ENCODE peak calls at places on chromosomes 1 and 21, in five cellular contexts. One of them, this sample, is unnamed.

GRCh38 chr1:21251773-21252471 is 38.3 kb downstream of the ECE1 start:
- DNase-seq in MCF 10A: peak
- DNase-seq in Peyer's patch: no peak
- DNase-seq in right atrium auricular region: peak
- DNase-seq in activated B cell treated with CpG ODN at 0.5 μM for 24 hours: no peak
- DNase-seq in this sample: peak

GRCh38 chr1:10514490-10515235 is 39.9 kb downstream of the PEX14 start:
- DNase-seq in right atrium auricular region: no peak
- DNase-seq in Peyer's patch: no peak
- DNase-seq in MCF 10A: no peak
- DNase-seq in activated B cell treated with CpG ODN at 0.5 μM for 24 hours: no peak
- DNase-seq in this sample: no peak

GRCh38 chr21:28177008-28177603 is 815.6 kb downstream of the LTN1 start:
- DNase-seq in MCF 10A: no peak
- DNase-seq in right atrium auricular region: no peak
- DNase-seq in Peyer's patch: no peak
- DNase-seq in activated B cell treated with CpG ODN at 0.5 μM for 24 hours: no peak
- DNase-seq in this sample: no peak

GRCh38 chr1:175193339-175193950 is 869 bp upstream of the KIAA0040 start:
- DNase-seq in MCF 10A: peak
- DNase-seq in Peyer's patch: peak
- DNase-seq in right atrium auricular region: no peak
- DNase-seq in activated B cell treated with CpG ODN at 0.5 μM for 24 hours: no peak
- DNase-seq in this sample: no peak

GRCh38 chr1:14970115-14970798 is 183.3 kb upstream of the TMEM51 start:
- DNase-seq in Peyer's patch: no peak
- DNase-seq in activated B cell treated with CpG ODN at 0.5 μM for 24 hours: no peak
- DNase-seq in MCF 10A: peak
- DNase-seq in right atrium auricular region: peak
- DNase-seq in this sample: peak

GRCh38 chr1:21307663-21308062 is 17.4 kb upstream of the ECE1 start:
- DNase-seq in Peyer's patch: no peak
- DNase-seq in activated B cell treated with CpG ODN at 0.5 μM for 24 hours: no peak
- DNase-seq in right atrium auricular region: no peak
- DNase-seq in MCF 10A: no peak
- DNase-seq in this sample: no peak

GRCh38 chr21:35268817-35269216 is 219.7 kb upstream of the RUNX1 start:
- DNase-seq in MCF 10A: no peak
- DNase-seq in Peyer's patch: no peak
- DNase-seq in right atrium auricular region: no peak
- DNase-seq in activated B cell treated with CpG ODN at 0.5 μM for 24 hours: no peak
- DNase-seq in this sample: no peak

GRCh38 chr1:84619383-84620093 is 45.3 kb upstream of the CTBS start:
- DNase-seq in Peyer's patch: no peak
- DNase-seq in activated B cell treated with CpG ODN at 0.5 μM for 24 hours: no peak
- DNase-seq in right atrium auricular region: no peak
- DNase-seq in MCF 10A: peak
- DNase-seq in this sample: no peak

GRCh38 chr1:8297245-8297644 is 20.7 kb upstream of the SLC45A1 start:
- DNase-seq in Peyer's patch: no peak
- DNase-seq in right atrium auricular region: no peak
- DNase-seq in MCF 10A: no peak
- DNase-seq in activated B cell treated with CpG ODN at 0.5 μM for 24 hours: no peak
- DNase-seq in this sample: no peak

DNA sequence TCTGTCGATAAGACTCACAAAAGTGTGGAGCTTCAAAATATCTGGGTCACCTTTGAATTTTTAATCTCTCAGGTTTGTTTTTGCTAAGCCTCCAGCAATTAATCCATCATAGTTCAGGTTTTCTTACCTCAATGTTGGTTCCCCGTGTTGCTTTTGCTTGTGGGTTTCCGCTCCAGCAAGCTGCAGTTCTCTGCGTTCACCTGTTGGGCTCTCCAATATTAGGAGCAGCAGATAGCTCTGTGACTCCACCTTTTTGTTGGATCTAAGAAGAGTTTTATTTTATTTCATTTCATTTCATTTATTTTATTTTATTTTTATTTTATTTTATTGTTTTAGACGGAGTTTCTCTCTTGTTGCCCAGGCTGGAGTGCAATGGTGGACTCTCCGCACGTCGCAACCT is 335.5 kb downstream of the COL11A1 start:
- DNase-seq in right atrium auricular region: no peak
- DNase-seq in Peyer's patch: no peak
- DNase-seq in activated B cell treated with CpG ODN at 0.5 μM for 24 hours: no peak
- DNase-seq in MCF 10A: no peak
- DNase-seq in this sample: no peak
- TF ChIP-seq CTCF in right atrium auricular region: no peak
- TF ChIP-seq CTCF in Peyer's patch: no peak
- TF ChIP-seq CTCF in activated B cell treated with CpG ODN at 0.5 μM for 24 hours: no peak
- TF ChIP-seq CTCF in MCF 10A: no peak
- TF ChIP-seq CTCF in this sample: no peak

GRCh38 chr1:26994772-26995625 is 1.5 kb downstream of the TRNP1 start:
- DNase-seq in right atrium auricular region: no peak
- DNase-seq in activated B cell treated with CpG ODN at 0.5 μM for 24 hours: no peak
- DNase-seq in Peyer's patch: no peak
- DNase-seq in MCF 10A: peak
- DNase-seq in this sample: no peak
- TF ChIP-seq CTCF in right atrium auricular region: no peak
- TF ChIP-seq CTCF in activated B cell treated with CpG ODN at 0.5 μM for 24 hours: no peak
- TF ChIP-seq CTCF in Peyer's patch: no peak
- TF ChIP-seq CTCF in MCF 10A: no peak
- TF ChIP-seq CTCF in this sample: no peak

GRCh38 chr1:164682570-164682969 is 123.6 kb downstream of the PBX1 start:
- DNase-seq in MCF 10A: no peak
- DNase-seq in right atrium auricular region: no peak
- DNase-seq in activated B cell treated with CpG ODN at 0.5 μM for 24 hours: no peak
- DNase-seq in Peyer's patch: no peak
- DNase-seq in this sample: no peak

GRCh38 chr1:164685656-164686055 is 126.7 kb downstream of the PBX1 start:
- DNase-seq in right atrium auricular region: no peak
- DNase-seq in activated B cell treated with CpG ODN at 0.5 μM for 24 hours: no peak
- DNase-seq in Peyer's patch: no peak
- DNase-seq in MCF 10A: no peak
- DNase-seq in this sample: no peak

GRCh38 chr1:164685247-164685646 is 126.3 kb downstream of the PBX1 start:
- DNase-seq in activated B cell treated with CpG ODN at 0.5 μM for 24 hours: no peak
- DNase-seq in MCF 10A: no peak
- DNase-seq in Peyer's patch: no peak
- DNase-seq in right atrium auricular region: no peak
- DNase-seq in this sample: no peak

GRCh38 chr1:164678289-164678688 is 119.3 kb downstream of the PBX1 start:
- DNase-seq in Peyer's patch: no peak
- DNase-seq in MCF 10A: no peak
- DNase-seq in activated B cell treated with CpG ODN at 0.5 μM for 24 hours: no peak
- DNase-seq in right atrium auricular region: no peak
- DNase-seq in this sample: no peak

GRCh38 chr1:164683235-164683634 is 124.3 kb downstream of the PBX1 start:
- DNase-seq in Peyer's patch: no peak
- DNase-seq in activated B cell treated with CpG ODN at 0.5 μM for 24 hours: no peak
- DNase-seq in MCF 10A: no peak
- DNase-seq in right atrium auricular region: no peak
- DNase-seq in this sample: no peak
- TF ChIP-seq CTCF in Peyer's patch: no peak
- TF ChIP-seq CTCF in activated B cell treated with CpG ODN at 0.5 μM for 24 hours: no peak
- TF ChIP-seq CTCF in MCF 10A: no peak
- TF ChIP-seq CTCF in right atrium auricular region: no peak
- TF ChIP-seq CTCF in this sample: no peak

GRCh38 chr1:114219247-114219872 is 65.7 kb upstream of the SYT6 start:
- DNase-seq in right atrium auricular region: no peak
- DNase-seq in MCF 10A: peak
- DNase-seq in activated B cell treated with CpG ODN at 0.5 μM for 24 hours: no peak
- DNase-seq in Peyer's patch: no peak
- DNase-seq in this sample: no peak
- TF ChIP-seq CTCF in right atrium auricular region: peak
- TF ChIP-seq CTCF in MCF 10A: no peak
- TF ChIP-seq CTCF in activated B cell treated with CpG ODN at 0.5 μM for 24 hours: no peak
- TF ChIP-seq CTCF in Peyer's patch: no peak
- TF ChIP-seq CTCF in this sample: no peak

DNA sequence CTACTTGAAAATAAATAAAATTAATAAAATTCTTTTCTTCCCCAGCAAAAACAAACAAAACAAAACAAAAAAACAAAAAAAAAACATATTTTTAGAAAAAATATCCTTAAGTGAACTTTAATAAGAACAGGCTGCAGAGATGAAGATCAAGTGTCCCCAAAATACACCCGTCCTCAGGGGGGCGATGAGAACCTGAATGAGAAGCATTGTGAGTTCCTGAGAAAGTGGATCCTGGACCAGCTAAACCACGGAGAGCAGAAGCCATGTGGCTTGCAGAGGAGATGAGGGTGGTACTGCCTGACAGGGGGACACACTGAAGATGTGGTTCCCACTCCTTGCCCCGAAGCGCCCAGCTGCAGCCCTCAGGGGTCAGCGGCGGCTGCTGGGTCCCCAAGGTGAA is 89.3 kb downstream of the ITPKB start:
- DNase-seq in Peyer's patch: peak
- DNase-seq in right atrium auricular region: no peak
- DNase-seq in activated B cell treated with CpG ODN at 0.5 μM for 24 hours: no peak
- DNase-seq in MCF 10A: peak
- DNase-seq in this sample: no peak
- TF ChIP-seq CTCF in Peyer's patch: peak
- TF ChIP-seq CTCF in right atrium auricular region: peak
- TF ChIP-seq CTCF in activated B cell treated with CpG ODN at 0.5 μM for 24 hours: no peak
- TF ChIP-seq CTCF in MCF 10A: peak
- TF ChIP-seq CTCF in this sample: no peak

DNA sequence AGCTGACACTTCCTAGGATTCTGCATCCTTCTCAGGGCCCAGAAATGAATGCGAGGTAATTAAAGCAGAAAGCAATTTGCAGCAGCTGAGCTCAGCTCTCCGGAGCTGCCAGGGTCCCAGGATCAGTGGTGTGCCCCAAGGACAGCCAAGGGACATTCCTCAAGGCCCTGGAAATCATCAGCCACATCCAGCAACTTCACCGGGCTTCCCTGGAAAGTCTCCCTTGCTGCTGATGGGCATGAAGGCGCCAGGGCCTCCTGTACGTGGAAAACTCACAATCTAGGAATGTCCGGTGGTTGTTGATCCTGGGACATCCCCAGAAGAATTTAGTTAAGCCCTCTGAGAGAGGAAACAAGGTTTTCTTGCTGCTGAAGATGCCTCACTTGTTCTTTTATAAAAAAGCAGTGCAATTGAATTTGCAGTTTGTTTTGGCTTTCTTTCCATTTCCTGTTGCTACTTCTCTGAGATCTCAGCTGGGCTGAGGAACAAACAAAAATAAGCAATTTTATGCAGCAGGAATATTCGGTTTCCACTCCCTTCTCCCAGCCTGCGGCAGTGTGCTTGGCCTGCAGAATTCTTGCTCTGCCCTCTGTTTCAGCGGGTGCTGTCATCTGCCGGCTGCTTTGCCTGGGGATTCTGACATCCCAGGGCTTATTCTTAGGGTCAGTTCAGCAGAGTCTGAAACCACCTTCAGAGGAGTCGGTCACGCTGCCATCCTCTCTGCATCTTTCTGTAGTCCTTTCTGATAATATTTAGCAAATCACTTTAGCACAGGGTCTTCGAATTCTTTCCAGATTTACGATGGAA is 85.9 kb downstream of the TCP10L start:
- DNase-seq in Peyer's patch: no peak
- DNase-seq in activated B cell treated with CpG ODN at 0.5 μM for 24 hours: no peak
- DNase-seq in right atrium auricular region: no peak
- DNase-seq in MCF 10A: peak
- DNase-seq in this sample: no peak
- TF ChIP-seq CTCF in Peyer's patch: no peak
- TF ChIP-seq CTCF in activated B cell treated with CpG ODN at 0.5 μM for 24 hours: no peak
- TF ChIP-seq CTCF in right atrium auricular region: no peak
- TF ChIP-seq CTCF in MCF 10A: no peak
- TF ChIP-seq CTCF in this sample: no peak

This sample was measured in suprapubic skin.